ENCODE peak calls at places on chromosomes 13 and 19, in five cellular contexts. F is tibial nerve; D is effector memory CD4-positive, alpha-beta T cell; P is upper lobe of right lung; O is ascending aorta. U is an unnamed sample.
A peak's percentile ranks its signal among the peaks of the same experiment; 100 is the strongest.

GRCh38 chr19:7973883-7974282 is 30.4 kb upstream of the TIMM44 start:
- DNase-seq in F (no peak), D (no peak), P (no peak), O (no peak), U (no peak)

GRCh38 chr13:49124693-49125304 is 95.3 kb upstream of the MLNR start:
- DNase-seq in F (no peak), D (no peak), P (no peak), O (no peak), U (no peak)

GRCh38 chr19:1307755-1308303 is 22.2 kb downstream of the EFNA2 start:
- DNase-seq in F (no peak), D (no peak), P (no peak), O (no peak), U (no peak)

GRCh38 chr13:26983533-26984315 is 187.9 kb downstream of the USP12 start:
- DNase-seq in F (no peak), D (no peak), P (no peak), O (no peak), U (no peak)

GRCh38 chr13:21849323-21849722 is 178.4 kb downstream of the FGF9 start:
- DNase-seq in F (no peak), D (no peak), P (no peak), O (no peak), U (no peak)

GRCh38 chr19:14782978-14783545 is 4.7 kb upstream of the ADGRE2 start:
- DNase-seq in F (no peak), D (no peak), P (no peak), O (no peak), U (no peak)

GRCh38 chr19:45187421-45188100 is 9.0 kb downstream of the BLOC1S3 start:
- DNase-seq in F (no peak), D (no peak), P (no peak), O (no peak), U (peak; percentile 59)

GRCh38 chr13:20482275-20482761 is 43.3 kb downstream of the CRYL1 start:
- DNase-seq in F (peak; percentile 26), D (no peak), P (no peak), O (no peak), U (no peak)

GRCh38 chr19:40294560-40294959 is 9.4 kb upstream of the AKT2 start:
- DNase-seq in F (no peak), D (no peak), P (no peak), O (no peak), U (no peak)

GRCh38 chr13:113860579-113861432 is 3.1 kb downstream of the GAS6 start:
- DNase-seq in F (no peak), D (no peak), P (peak; percentile 80), O (no peak), U (no peak)

DNA sequence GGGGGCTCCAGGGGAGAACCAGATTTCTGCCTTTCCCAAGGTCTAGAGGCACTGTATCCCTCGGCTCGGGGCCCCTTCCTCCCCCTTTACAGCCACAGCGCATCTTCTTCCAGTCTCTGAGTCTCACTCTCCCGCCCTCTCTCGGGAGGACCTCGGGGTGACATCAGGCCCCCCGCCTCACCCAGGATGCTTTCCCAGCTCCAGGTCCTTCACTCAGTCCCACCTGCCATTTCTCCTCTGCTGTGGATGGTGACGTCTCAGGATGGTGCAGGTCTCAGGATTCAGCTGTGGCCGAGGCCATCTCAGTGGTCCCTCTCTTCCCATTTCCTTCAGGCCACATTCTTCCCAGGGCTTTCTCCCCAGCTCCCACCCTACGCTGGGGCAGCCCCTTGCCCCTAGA is 13.6 kb upstream of the KDM4B start:
- DNase-seq in F (no peak), D (no peak), P (no peak), O (no peak), U (no peak)
- H3K36me3 ChIP-seq in F (no peaks in the 10 kb centered on the region), D (no peaks in the 10 kb centered on the region), P (no peaks in the 10 kb centered on the region), O (no peaks in the 10 kb centered on the region), U (no peaks in the 10 kb centered on the region)

DNA sequence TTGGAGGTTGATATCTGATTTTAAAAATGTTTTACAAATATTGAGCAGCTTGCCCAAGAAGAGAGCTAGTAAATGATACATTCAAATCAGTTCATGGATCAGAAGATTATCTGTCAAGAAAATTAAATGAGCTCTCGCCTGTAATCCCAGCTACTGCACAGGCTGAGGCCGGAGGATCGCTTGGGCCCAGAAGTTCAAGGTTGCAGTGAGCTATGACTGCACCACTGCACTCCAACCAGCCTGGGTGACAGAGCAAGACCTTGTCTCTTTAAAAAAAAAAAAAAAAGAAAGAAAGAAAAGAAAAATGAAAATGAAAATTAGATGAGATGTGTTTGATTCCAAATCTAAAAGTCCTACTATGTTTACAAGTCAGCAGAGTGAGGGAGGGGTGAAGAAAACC is 2.4 kb downstream of the SPART start:
- DNase-seq in F (no peak), D (no peak), P (no peak), O (no peak), U (no peak)
- H3K27ac ChIP-seq in F (peak overlapping the region; percentile 100), D (no peak overlapping the region), P (no peak overlapping the region), O (no peak overlapping the region), U (no peak overlapping the region)

DNA sequence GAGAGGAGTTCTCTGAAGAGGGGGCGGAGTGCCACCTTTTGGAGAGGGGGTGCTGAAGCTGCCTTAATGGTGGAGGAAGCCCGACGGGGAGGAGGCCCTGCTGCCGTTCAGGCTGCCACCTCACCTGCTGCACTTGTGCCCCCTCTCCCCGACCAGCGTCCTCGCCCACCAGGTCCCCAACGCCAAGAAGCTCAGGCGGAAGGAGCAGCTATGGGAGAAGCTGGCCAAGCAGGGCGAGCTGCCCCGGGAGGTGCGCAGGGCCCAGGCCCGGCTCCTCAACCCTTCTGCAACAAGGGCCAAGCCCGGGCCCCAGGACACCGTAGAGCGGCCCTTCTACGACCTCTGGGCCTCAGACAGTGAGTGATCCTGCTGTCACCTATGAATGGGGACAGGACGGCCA is 5.4 kb downstream of the NOP53 start:
- DNase-seq in F (no peak), D (no peak), P (no peak), O (no peak), U (no peak)
- H3K36me3 ChIP-seq in F (peaks cover 65% of the 10 kb centered on the region), D (peaks cover 82% of the 10 kb centered on the region), P (peaks cover 91% of the 10 kb centered on the region), O (peaks cover 91% of the 10 kb centered on the region), U (peaks cover 85% of the 10 kb centered on the region)

DNA sequence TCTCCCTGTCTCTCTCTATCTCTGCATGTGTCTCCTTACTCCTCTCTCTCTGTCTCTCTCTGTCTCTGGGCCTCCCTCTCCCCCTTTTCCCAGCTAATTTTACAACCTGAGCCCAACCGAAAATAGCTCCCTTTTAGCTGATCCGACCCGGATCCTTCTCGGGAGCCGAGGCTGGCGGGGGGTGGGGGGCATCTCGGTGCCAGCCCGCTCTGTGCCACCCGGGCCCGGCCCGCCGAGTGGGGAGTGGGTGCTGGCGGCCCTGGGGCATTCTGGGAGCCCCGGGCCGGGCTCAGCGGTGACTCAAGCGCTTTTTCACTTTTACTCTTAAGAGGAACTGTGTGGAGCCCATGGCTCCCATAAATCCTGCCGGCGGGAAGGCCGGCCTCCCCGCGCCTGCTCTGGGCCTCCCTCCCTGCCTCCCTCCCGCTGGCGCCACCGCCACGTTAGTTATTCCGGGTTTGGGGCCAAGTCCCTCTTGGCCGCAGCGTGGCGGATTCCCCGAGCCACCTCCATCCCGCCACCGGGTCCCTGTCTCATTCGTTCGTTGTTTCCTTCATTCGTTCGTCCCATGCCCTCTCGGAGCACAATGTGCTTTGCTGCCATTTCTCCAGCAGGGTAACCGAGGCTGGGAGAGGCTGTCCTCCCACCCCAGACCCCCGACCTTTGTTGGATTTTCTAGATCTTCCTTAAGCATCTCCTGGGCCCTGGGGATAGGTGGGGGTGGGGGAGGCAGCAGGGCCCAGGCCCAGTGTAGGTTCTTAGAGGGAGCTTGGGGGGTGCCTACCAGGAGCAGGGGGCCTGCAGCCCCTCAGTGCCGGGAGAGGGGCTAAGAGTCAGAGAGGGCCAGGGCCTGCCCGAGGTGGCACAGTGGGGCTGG is 3.2 kb downstream of the NFIC start:
- DNase-seq in F (no peak), D (no peak), P (peak; percentile 80), O (peak; percentile 58), U (no peak)
- H3K27ac ChIP-seq in F (peak overlapping the region; percentile 100), D (no peak overlapping the region), P (peak overlapping the region; percentile 93), O (peak overlapping the region; percentile 100), U (no peak overlapping the region)

GRCh38 chr19:54206831-54207177 is 6.1 kb downstream of the RPS9 start:
- DNase-seq in F (no peak), D (no peak), P (no peak), O (no peak), U (no peak)

GRCh38 chr19:54209748-54210494 is 9.3 kb downstream of the RPS9 start:
- DNase-seq in F (peak; percentile 95), D (no peak), P (peak; percentile 93), O (peak; percentile 75), U (no peak)

GRCh38 chr19:54209058-54209747 is 8.5 kb downstream of the RPS9 start:
- DNase-seq in F (no peak), D (no peak), P (peak; percentile 73), O (no peak), U (no peak)

GRCh38 chr19:54208784-54209057 is 8.1 kb downstream of the RPS9 start:
- DNase-seq in F (no peak), D (no peak), P (no peak), O (no peak), U (no peak)

GRCh38 chr19:54207908-54208783 is 7.5 kb downstream of the RPS9 start:
- DNase-seq in F (peak; percentile 75), D (no peak), P (peak; percentile 87), O (peak; percentile 59), U (peak; percentile 75)
- H3K36me3 ChIP-seq in F (peaks cover 35% of the 10 kb centered on the region), D (peaks cover 41% of the 10 kb centered on the region), P (peaks cover 48% of the 10 kb centered on the region), O (peaks cover 40% of the 10 kb centered on the region), U (peaks cover 15% of the 10 kb centered on the region)

U was measured in naive thymus-derived CD4-positive, alpha-beta T cell.